ENCODE peak calls at places on chromosomes 6 and 20, in eight cellular contexts. Q is astrocyte, X is MM.1S, O is heart left ventricle, E is cardiac muscle cell, F is body of pancreas, C is OCI-LY7, H is transverse colon. M is an unnamed sample.

GRCh38 chr6:30396833-30397479 is 52.0 kb downstream of the RPP21 start:
- DNase-seq in O (peak), Q (peak), C (peak), H (peak), E (peak), X (peak), F (peak), M (peak)

GRCh38 chr6:37308084-37308817 is 45.5 kb upstream of the RNF8 start:
- DNase-seq in F (peak), X (no peak), H (no peak), C (no peak), O (no peak), Q (peak), E (peak), M (no peak)

GRCh38 chr20:8267009-8267408 is 134.9 kb downstream of the PLCB1 start:
- DNase-seq in C (no peak), X (no peak), Q (no peak), F (no peak), E (no peak), H (no peak), O (no peak), M (no peak)

GRCh38 chr6:125253881-125254280 is 47.9 kb downstream of the HDDC2 start:
- DNase-seq in C (no peak), X (no peak), H (no peak), O (no peak), Q (no peak), E (no peak), F (no peak), M (no peak)

GRCh38 chr6:112482373-112482772 is 135.2 kb downstream of the RFPL4B start:
- DNase-seq in E (no peak), X (no peak), C (no peak), H (no peak), O (no peak), Q (peak), F (no peak), M (no peak)

GRCh38 chr20:24470782-24471582 is 1.6 kb downstream of the SYNDIG1 start:
- DNase-seq in E (peak), X (peak), H (no peak), C (no peak), F (no peak), O (no peak), Q (no peak), M (no peak)

GRCh38 chr20:46663531-46663930 is 12.3 kb upstream of the SLC13A3 start:
- DNase-seq in F (no peak), X (no peak), E (no peak), H (no peak), Q (no peak), O (no peak), C (no peak), M (no peak)

GRCh38 chr6:27138837-27139752 is 108.4 kb upstream of the PRSS16 start:
- DNase-seq in H (peak), E (peak), X (peak), Q (no peak), C (peak), O (peak), F (no peak), M (peak)

GRCh38 chr20:22379472-22379871 is 204.9 kb downstream of the FOXA2 start:
- DNase-seq in E (no peak), C (no peak), X (no peak), O (no peak), F (peak), Q (peak), H (no peak), M (no peak)

GRCh38 chr6:35218021-35218420 is 4.3 kb downstream of the SCUBE3 start:
- DNase-seq in H (no peak), F (no peak), O (no peak), X (no peak), E (no peak), C (no peak), Q (peak), M (no peak)

GRCh38 chr6:116170358-116171057 is 44.6 kb upstream of the COL10A1 start:
- DNase-seq in O (no peak), F (no peak), E (no peak), C (no peak), Q (no peak), X (no peak), H (no peak), M (no peak)

DNA sequence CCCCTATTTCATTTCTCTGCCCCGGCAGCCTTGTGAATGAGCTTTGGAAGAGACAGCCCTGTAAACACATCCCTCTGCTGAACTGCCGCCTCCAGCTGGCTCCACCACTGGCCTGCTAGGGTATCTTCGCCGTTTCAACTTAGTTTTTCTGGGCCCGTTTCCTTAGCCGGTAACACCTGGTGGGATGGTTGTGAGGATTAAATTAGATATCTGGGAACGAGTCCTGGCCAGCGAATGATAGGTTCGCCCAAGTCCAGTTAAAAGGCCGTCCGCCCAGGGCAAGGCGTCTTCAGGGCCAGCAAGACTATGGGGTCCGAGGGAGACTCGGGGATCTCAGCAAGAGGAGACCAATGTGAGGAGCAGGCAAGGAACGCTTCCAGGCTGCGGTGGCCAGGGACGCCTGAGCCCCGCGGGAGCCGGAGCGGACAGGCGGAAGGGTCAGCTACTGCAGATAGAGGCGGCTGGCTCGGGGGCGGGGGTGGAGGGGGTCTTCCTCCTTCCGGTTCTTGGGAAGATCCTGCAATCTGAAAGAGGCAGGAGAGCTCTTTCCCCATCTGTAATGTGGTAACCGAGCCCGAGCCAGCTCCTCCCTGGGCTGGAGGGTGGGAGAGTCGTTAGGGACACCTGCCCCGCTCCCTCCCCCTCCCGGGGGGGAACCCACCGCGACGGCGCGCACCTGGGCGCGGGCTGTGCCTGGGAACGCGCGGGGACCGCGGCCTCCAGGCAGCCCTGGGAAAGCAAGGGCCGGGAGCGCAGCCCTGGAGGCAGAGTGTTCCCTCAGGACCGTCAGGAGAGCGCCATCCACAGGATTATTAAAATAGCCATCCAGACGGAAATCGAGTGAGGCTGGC is 4.5 kb upstream of the PTCRA start:
- DNase-seq in O (no peak), C (no peak), F (no peak), H (no peak), Q (no peak), X (no peak), E (peak), M (no peak)
- H3K4me3 ChIP-seq in O (peak), C (no peak), F (no peak), H (no peak), Q (peak), X (no peak), E (peak), M (peak)

GRCh38 chr6:150271501-150272263 is 97.1 kb upstream of the IYD start:
- DNase-seq in O (no peak), H (no peak), E (no peak), Q (no peak), X (no peak), C (no peak), F (no peak), M (no peak)
- H3K27ac ChIP-seq in O (no peak), H (no peak), E (no peak), Q (no peak), X (no peak), C (no peak), F (no peak), M (no peak)

DNA sequence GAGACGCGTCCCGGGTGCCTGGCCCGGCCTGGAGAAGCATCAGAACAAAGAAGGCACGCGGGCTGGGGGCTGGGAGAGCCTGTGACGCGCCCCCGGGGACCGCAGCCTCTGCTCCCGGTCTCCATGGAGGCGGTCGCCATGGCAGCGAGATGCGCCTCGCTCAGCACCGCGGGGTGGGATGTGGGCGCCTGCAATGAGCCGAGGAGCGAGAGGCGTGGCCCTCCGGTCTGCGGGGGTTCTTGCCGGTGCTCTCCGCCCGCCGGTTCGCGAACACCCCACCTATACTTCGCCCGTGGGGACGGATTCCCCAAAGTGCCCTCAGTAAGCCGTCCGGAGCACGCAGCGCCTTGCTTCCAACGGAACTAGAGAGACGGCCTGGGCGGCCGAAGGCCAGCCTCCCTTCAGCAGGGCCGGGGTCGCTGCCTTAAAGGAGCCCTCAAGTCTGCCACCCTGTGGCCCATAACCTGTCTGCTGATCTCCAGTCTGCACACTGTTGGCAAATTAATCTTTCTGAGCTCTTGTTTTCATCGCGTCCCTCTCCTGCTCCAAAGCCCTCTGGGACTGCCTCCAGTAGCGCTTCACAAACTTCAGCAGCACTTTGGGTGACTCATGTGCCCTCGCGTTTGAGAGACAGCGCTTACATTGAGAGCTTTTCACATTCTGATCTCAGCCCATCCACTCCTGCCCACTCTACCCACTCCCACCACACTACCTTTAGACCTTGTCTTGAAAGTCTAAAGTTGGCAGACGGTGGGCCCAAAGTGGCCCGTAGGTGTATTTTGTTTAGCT is 983 bp upstream of the ADISSP start:
- DNase-seq in C (peak), F (peak), O (peak), Q (peak), E (peak), X (peak), H (peak), M (peak)
- TF ChIP-seq CTCF in C (peak), F (peak), O (peak), Q (peak), E (peak), X (peak), H (peak), M (peak)

DNA sequence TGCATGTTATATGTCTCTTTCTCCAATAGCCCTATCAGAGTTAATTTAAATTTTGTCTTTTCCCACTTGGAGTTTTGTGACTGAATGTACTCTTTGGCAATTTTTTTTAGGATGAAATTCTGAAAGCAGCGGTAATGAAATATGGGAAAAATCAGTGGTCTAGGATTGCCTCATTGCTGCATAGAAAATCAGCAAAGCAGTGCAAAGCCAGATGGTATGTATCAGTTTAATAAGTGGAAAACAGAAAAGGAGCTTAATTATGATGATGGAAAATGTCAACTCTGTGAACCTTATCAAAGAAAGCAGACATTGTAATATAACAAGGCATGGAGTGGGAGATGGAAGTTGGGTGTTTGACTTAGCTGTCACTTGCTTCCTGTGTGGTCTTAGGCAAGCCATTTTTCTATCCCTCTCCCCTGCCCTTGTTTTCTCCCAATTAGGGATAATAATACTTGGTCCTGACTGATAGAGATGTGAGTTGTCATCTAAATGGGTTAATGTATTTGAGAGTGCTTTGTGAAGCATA is 2.7 kb downstream of the CDC5L start:
- DNase-seq in Q (no peak), O (no peak), C (no peak), X (no peak), F (no peak), E (no peak), H (no peak), M (no peak)
- H3K4me3 ChIP-seq in Q (no peak), O (no peak), C (no peak), X (no peak), F (no peak), E (no peak), H (no peak), M (no peak)

GRCh38 chr6:57068066-57068465 is 21.6 kb downstream of the KIAA1586 start:
- DNase-seq in X (no peak), O (no peak), Q (peak), F (no peak), E (no peak), H (no peak), C (no peak), M (no peak)
- H3K27ac ChIP-seq in X (no peak), O (no peak), Q (peak), F (no peak), E (no peak), H (no peak), C (no peak), M (no peak)

M was measured in left ventricle myocardium inferior.